ENCODE peak calls at places on chromosomes 12 and 14, in nine cellular contexts. U, M, B, G, X, O, L, Q and Y are unnamed samples. For H3K4me1, the result is how much of the 10 kb centered on the place peaks cover.

GRCh38 chr12:108349245-108349644 is 10.1 kb upstream of the CMKLR1 start:
- DNase-seq in G (no peak), M (no peak), B (no peak), X (no peak), O (no peak), Q (no peak), L (no peak), U (no peak), Y (no peak)

GRCh38 chr14:52044791-52045522 is 23.9 kb downstream of the NID2 start:
- DNase-seq in O (no peak), X (no peak), U (no peak), G (peak), B (no peak), Q (no peak), L (no peak), M (no peak), Y (no peak)

GRCh38 chr12:76706099-76706498 is 57.8 kb upstream of the ZDHHC17 start:
- DNase-seq in O (no peak), Q (no peak), B (no peak), U (no peak), G (no peak), L (no peak), M (peak), X (no peak), Y (peak)

GRCh38 chr14:54502602-54503001 is 7.1 kb upstream of the CGRRF1 start:
- DNase-seq in U (no peak), B (no peak), M (no peak), L (no peak), O (no peak), X (no peak), G (no peak), Q (no peak), Y (no peak)

GRCh38 chr12:86950043-86950838 is 694.0 kb upstream of the MGAT4C start:
- DNase-seq in B (no peak), Q (no peak), M (no peak), U (peak), X (no peak), G (no peak), L (no peak), O (no peak), Y (no peak)

GRCh38 chr12:92945659-92946220 is 16.6 kb upstream of the EEA1 start:
- DNase-seq in X (peak), U (no peak), M (no peak), G (no peak), O (no peak), Q (no peak), L (no peak), B (no peak), Y (no peak)

GRCh38 chr12:125525879-125526278 is 460.6 kb downstream of the AACS start:
- DNase-seq in G (no peak), Q (no peak), X (no peak), M (no peak), L (no peak), U (no peak), B (peak), O (no peak), Y (no peak)

GRCh38 chr14:21255385-21256101 is 13.7 kb downstream of the HNRNPC start:
- DNase-seq in B (no peak), O (no peak), L (no peak), U (no peak), X (no peak), G (no peak), M (no peak), Q (no peak), Y (no peak)

GRCh38 chr12:56873382-56873781 is 60.8 kb downstream of the SDR9C7 start:
- DNase-seq in G (no peak), U (no peak), M (no peak), Q (no peak), O (no peak), X (no peak), B (no peak), L (no peak), Y (no peak)

GRCh38 chr12:50933459-50934124 is 18.8 kb upstream of the HIGD1C start:
- DNase-seq in M (no peak), Q (no peak), X (peak), L (no peak), O (no peak), G (no peak), B (peak), U (no peak), Y (no peak)

GRCh38 chr14:63492391-63492790 is 50.8 kb downstream of the PPP2R5E start:
- DNase-seq in Q (no peak), G (no peak), L (no peak), O (no peak), M (no peak), X (no peak), B (no peak), U (no peak), Y (peak)

GRCh38 chr12:126807312-126807711 is 1459.7 kb upstream of the TMEM132C start:
- DNase-seq in G (no peak), X (no peak), B (no peak), L (no peak), U (no peak), O (no peak), M (no peak), Q (no peak), Y (no peak)

GRCh38 chr12:58819345-58819744 is 101.0 kb downstream of the LRIG3 start:
- DNase-seq in L (no peak), U (no peak), B (no peak), G (no peak), X (peak), M (no peak), O (no peak), Q (no peak), Y (no peak)

GRCh38 chr14:75370416-75371205 is 57.2 kb upstream of the JDP2 start:
- DNase-seq in G (no peak), X (no peak), O (no peak), M (no peak), Q (no peak), U (no peak), L (no peak), B (peak), Y (no peak)

GRCh38 chr14:54981698-54982097 is 45.2 kb downstream of the WDHD1 start:
- DNase-seq in B (no peak), L (no peak), M (no peak), X (no peak), U (no peak), G (no peak), O (no peak), Q (no peak), Y (no peak)

GRCh38 chr12:126086242-126086641 is 1021.0 kb downstream of the AACS start:
- DNase-seq in B (no peak), G (no peak), X (no peak), M (no peak), O (no peak), L (no peak), Q (no peak), U (no peak), Y (no peak)

GRCh38 chr12:77116277-77116676 is 50.9 kb upstream of the E2F7 start:
- DNase-seq in B (no peak), O (no peak), Q (no peak), X (no peak), U (no peak), G (no peak), M (no peak), L (no peak), Y (no peak)

GRCh38 chr14:87615822-87616679 is 376.9 kb downstream of the GALC start:
- DNase-seq in B (peak), G (peak), U (peak), L (peak), X (no peak), M (peak), O (peak), Q (no peak), Y (peak)

GRCh38 chr12:7269273-7269672 is 34.6 kb upstream of the ACSM4 start:
- DNase-seq in U (no peak), Q (no peak), M (no peak), L (no peak), B (no peak), X (no peak), G (no peak), O (no peak), Y (no peak)

GRCh38 chr14:90273532-90273931 is 17.2 kb downstream of the PSMC1 start:
- DNase-seq in L (no peak), Q (no peak), X (no peak), O (no peak), G (no peak), M (no peak), U (no peak), B (no peak), Y (no peak)

GRCh38 chr12:5745251-5745888 is 199.7 kb downstream of the ANO2 start:
- DNase-seq in M (peak), Q (peak), G (peak), X (peak), U (peak), B (peak), L (peak), O (peak), Y (no peak)

GRCh38 chr14:83632375-83632774 is 1897.6 kb upstream of the FLRT2 start:
- DNase-seq in X (no peak), L (no peak), M (no peak), G (no peak), B (no peak), Q (no peak), U (peak), O (no peak), Y (no peak)

GRCh38 chr12:118015944-118016343 is 559 bp upstream of the RFC5 start:
- DNase-seq in G (no peak), L (no peak), O (no peak), Q (no peak), U (no peak), M (no peak), B (no peak), X (no peak), Y (no peak)

GRCh38 chr12:16090974-16091373 is 179.8 kb downstream of the DERA start:
- DNase-seq in X (no peak), G (no peak), O (no peak), U (no peak), B (no peak), Q (no peak), M (no peak), L (no peak), Y (no peak)

GRCh38 chr12:3600039-3600720 is 109.2 kb downstream of the PRMT8 start:
- DNase-seq in G (no peak), O (no peak), M (no peak), X (no peak), B (peak), L (no peak), U (peak), Q (no peak), Y (peak)

GRCh38 chr14:74988131-74988530 is 14.6 kb upstream of the EIF2B2 start:
- DNase-seq in M (no peak), Q (no peak), O (no peak), G (no peak), X (no peak), U (no peak), L (no peak), B (no peak), Y (peak)

GRCh38 chr12:16021666-16022065 is 110.5 kb downstream of the DERA start:
- DNase-seq in B (no peak), X (no peak), O (no peak), G (no peak), Q (no peak), L (no peak), M (no peak), U (no peak), Y (no peak)

GRCh38 chr14:51335521-51335920 is 95.5 kb downstream of the TMX1 start:
- DNase-seq in G (no peak), M (no peak), L (no peak), B (no peak), U (no peak), Q (no peak), O (no peak), X (no peak), Y (no peak)

GRCh38 chr14:28767239-28767850 is 758 bp downstream of the FOXG1 start:
- DNase-seq in O (no peak), U (no peak), Q (no peak), L (no peak), B (peak), G (no peak), X (no peak), M (no peak), Y (no peak)

GRCh38 chr12:65649126-65649525 is 175.2 kb upstream of the HMGA2 start:
- DNase-seq in O (no peak), Q (no peak), X (no peak), G (no peak), L (no peak), U (no peak), M (no peak), B (no peak), Y (peak)

GRCh38 chr14:72801381-72801812 is 92.5 kb downstream of the DPF3 start:
- DNase-seq in L (no peak), O (no peak), B (no peak), G (no peak), M (no peak), U (no peak), Q (no peak), X (no peak), Y (peak)
- H3K27ac ChIP-seq in L (no peak), O (no peak), B (no peak), G (no peak), M (no peak), U (no peak), Q (no peak), X (no peak), Y (peak)

GRCh38 chr12:53077030-53077429 is 2.2 kb downstream of the SPRYD3 start:
- DNase-seq in L (no peak), Q (no peak), B (peak), X (no peak), O (no peak), G (peak), U (no peak), M (no peak), Y (no peak)

GRCh38 chr12:53074999-53075370 is 4.2 kb downstream of the SPRYD3 start:
- DNase-seq in G (no peak), B (no peak), O (no peak), L (no peak), X (no peak), M (no peak), Q (no peak), U (no peak), Y (no peak)

GRCh38 chr12:53074290-53074998 is 4.7 kb downstream of the SPRYD3 start:
- DNase-seq in U (no peak), M (no peak), G (no peak), B (peak), X (no peak), L (no peak), Q (no peak), O (no peak), Y (no peak)

GRCh38 chr12:53078425-53079225 is 565 bp downstream of the SPRYD3 start:
- DNase-seq in X (no peak), Q (no peak), G (no peak), U (no peak), L (peak), M (peak), B (no peak), O (no peak), Y (peak)

GRCh38 chr12:53076461-53076860 is 2.7 kb downstream of the SPRYD3 start:
- DNase-seq in U (no peak), B (no peak), X (no peak), G (no peak), M (no peak), L (no peak), O (no peak), Q (no peak), Y (no peak)
- H3K4me1 ChIP-seq in U (under half), B (under half), X (under half), G (under half), M (under half), L (under half), O (under half), Q (under half), Y (under half)

GRCh38 chr12:132132609-132133430 is 11.3 kb downstream of the DDX51 start:
- DNase-seq in L (no peak), O (no peak), X (no peak), B (no peak), Q (no peak), G (no peak), M (no peak), U (no peak), Y (no peak)

GRCh38 chr12:132131952-132132351 is 12.2 kb downstream of the DDX51 start:
- DNase-seq in Q (no peak), X (no peak), B (no peak), O (no peak), M (no peak), G (no peak), L (no peak), U (no peak), Y (no peak)

GRCh38 chr12:132130690-132131089 is 13.4 kb downstream of the DDX51 start:
- DNase-seq in U (no peak), Q (no peak), L (no peak), X (no peak), O (no peak), M (no peak), G (no peak), B (no peak), Y (no peak)

GRCh38 chr12:132131229-132131628 is 12.9 kb downstream of the DDX51 start:
- DNase-seq in Q (no peak), B (no peak), O (no peak), M (no peak), G (no peak), U (no peak), L (no peak), X (no peak), Y (no peak)

DNA sequence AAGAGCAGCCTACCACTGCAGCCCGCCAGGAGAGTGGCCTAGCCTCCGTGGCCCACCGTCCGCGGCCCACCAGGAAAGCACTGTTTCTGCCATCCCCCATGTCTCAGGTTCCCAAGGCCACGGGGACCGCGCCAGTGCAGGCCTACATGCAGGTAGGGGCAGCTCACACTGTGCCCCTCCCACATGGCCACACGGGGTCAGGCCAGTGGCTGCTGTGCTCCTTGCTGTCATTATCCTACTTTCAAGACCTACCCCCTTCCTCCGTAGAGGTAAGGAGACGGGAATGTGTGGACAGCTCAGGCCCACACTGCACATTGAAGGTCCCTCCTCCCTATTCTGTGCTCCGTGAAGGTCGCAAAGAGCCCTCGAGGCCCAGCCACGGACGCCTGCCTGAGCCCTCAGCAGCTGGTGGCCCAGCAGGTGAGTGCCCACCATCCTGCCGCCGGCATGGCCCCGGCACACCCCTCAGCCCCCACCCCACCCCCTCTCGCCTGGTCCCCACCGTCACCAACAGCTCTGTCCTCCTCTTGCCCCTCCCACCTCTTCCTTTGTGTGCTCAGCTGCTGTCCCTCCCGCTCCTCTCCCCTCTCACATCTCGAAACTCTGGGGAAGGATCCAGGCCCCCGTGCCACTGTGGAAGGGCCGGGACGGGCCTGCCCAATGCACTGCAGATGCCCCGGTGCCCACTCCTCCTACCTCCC is 10.0 kb downstream of the DDX51 start:
- DNase-seq in X (peak), L (no peak), B (peak), G (no peak), U (peak), O (no peak), M (no peak), Q (no peak), Y (no peak)
- H3K27ac ChIP-seq in X (no peak), L (no peak), B (peak), G (no peak), U (no peak), O (no peak), M (no peak), Q (no peak), Y (no peak)

GRCh38 chr14:68689426-68689825 is 103.4 kb downstream of the ZFP36L1 start:
- DNase-seq in B (no peak), G (no peak), M (no peak), L (no peak), O (no peak), U (no peak), X (no peak), Q (no peak), Y (no peak)

GRCh38 chr14:68692916-68693771 is 99.7 kb downstream of the ZFP36L1 start:
- DNase-seq in M (no peak), L (no peak), G (no peak), U (no peak), O (no peak), X (peak), B (no peak), Q (no peak), Y (peak)

GRCh38 chr14:68690106-68690960 is 102.5 kb downstream of the ZFP36L1 start:
- DNase-seq in B (no peak), M (no peak), X (peak), G (no peak), O (no peak), U (peak), Q (no peak), L (no peak), Y (no peak)

GRCh38 chr14:68692216-68692615 is 100.7 kb downstream of the ZFP36L1 start:
- DNase-seq in X (peak), G (no peak), Q (no peak), U (no peak), O (no peak), M (no peak), L (no peak), B (no peak), Y (no peak)

GRCh38 chr14:68691031-68691864 is 101.6 kb downstream of the ZFP36L1 start:
- DNase-seq in X (peak), L (no peak), O (no peak), B (peak), M (no peak), Q (no peak), G (no peak), U (peak), Y (no peak)
- H3K4me1 ChIP-seq in X (under half), L (under half), O (under half), B (under half), M (half or more), Q (under half), G (under half), U (under half), Y (under half)

GRCh38 chr14:34372766-34373165 is 89.3 kb downstream of the SPTSSA start:
- DNase-seq in G (no peak), M (no peak), L (no peak), O (no peak), X (no peak), Q (no peak), U (no peak), B (no peak), Y (no peak)
- H3K27ac ChIP-seq in G (no peak), M (no peak), L (no peak), O (no peak), X (no peak), Q (no peak), U (no peak), B (no peak), Y (no peak)

GRCh38 chr12:113088971-113089756 is 32.6 kb downstream of the DTX1 start:
- DNase-seq in G (no peak), M (no peak), L (peak), O (no peak), X (no peak), U (no peak), B (no peak), Q (peak), Y (no peak)
- H3K4me1 ChIP-seq in G (under half), M (half or more), L (under half), O (under half), X (under half), U (under half), B (under half), Q (half or more), Y (under half)

GRCh38 chr12:54329756-54330155 is 4.8 kb downstream of the COPZ1 start:
- DNase-seq in M (no peak), Q (no peak), O (no peak), X (no peak), G (no peak), B (peak), L (no peak), U (no peak), Y (no peak)
- H3K27ac ChIP-seq in M (no peak), Q (no peak), O (no peak), X (no peak), G (no peak), B (no peak), L (peak), U (peak), Y (no peak)

DNA sequence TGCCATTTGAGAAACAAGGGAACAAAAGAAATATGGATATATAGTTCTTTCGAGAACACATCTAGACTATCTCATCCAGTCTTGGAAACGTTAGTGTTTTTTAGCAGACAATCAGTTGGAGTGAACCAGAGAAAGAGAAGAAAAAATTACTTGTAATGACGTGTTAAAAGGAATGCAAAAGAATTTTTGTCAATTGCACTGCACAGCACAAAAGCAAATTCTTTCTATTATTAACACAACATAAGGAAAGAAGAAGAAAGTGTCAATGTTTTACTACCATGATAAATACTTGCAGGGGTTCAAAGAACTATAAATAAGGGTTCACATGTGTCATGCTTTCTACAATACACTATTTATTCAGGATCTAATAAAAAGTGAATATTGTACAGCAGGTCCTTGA is 27.5 kb upstream of the GSG1 start:
- DNase-seq in U (no peak), G (no peak), M (no peak), O (no peak), L (no peak), X (no peak), B (no peak), Q (no peak), Y (no peak)
- H3K4me1 ChIP-seq in U (under half), G (under half), M (under half), O (under half), L (under half), X (under half), B (under half), Q (under half), Y (under half)

DNA sequence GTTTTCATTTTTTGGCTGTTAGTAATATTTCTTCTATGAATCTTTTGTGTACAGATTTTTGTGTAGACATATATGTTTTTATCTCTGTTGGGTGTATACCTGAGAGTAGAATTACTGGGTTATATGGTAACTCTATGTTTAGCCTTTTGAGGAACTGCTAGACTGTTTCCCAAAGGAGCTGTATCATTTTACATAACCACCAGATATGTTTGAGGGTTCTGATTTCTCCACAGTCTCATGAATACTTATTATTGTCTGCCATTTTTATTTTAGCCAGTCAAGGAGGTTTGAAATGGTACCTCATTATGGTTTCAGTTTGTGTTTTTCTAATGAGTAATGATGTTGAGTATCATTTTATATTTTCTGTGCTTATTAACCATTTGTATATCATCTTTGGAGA is 1.9 kb downstream of the PCNX4 start:
- DNase-seq in X (no peak), Q (no peak), U (no peak), M (no peak), O (no peak), B (no peak), L (no peak), G (no peak), Y (no peak)
- H3K27ac ChIP-seq in X (no peak), Q (no peak), U (no peak), M (no peak), O (no peak), B (no peak), L (no peak), G (no peak), Y (peak)